ENCODE peak calls at places on chromosomes 7 and 10, in five cellular contexts. L, B, Q, V and P are unnamed samples.

GRCh38 chr10:35887686-35888085 is 245.6 kb upstream of the FZD8 start:
- DNase-seq in V (no peak), B (no peak), Q (no peak), L (no peak), P (no peak)

GRCh38 chr7:92751902-92752901 is 84.2 kb downstream of the CDK6 start:
- DNase-seq in B (no peak), L (no peak), Q (no peak), V (no peak), P (no peak)

GRCh38 chr7:50661345-50662058 is 96.3 kb upstream of the DDC start:
- DNase-seq in B (no peak), Q (no peak), V (peak; percentile 24), L (no peak), P (no peak)

GRCh38 chr10:44939691-44940401 is 19.8 kb upstream of the RASSF4 start:
- DNase-seq in B (no peak), Q (no peak), L (no peak), V (no peak), P (no peak)

GRCh38 chr10:95260909-95261552 is 29.8 kb downstream of the PDLIM1 start:
- DNase-seq in B (no peak), Q (no peak), L (no peak), V (no peak), P (no peak)

GRCh38 chr10:63375859-63376258 is 89.9 kb downstream of the JMJD1C start:
- DNase-seq in Q (no peak), V (no peak), L (no peak), B (no peak), P (no peak)

GRCh38 chr7:92717982-92718716 is 118.2 kb downstream of the CDK6 start:
- DNase-seq in Q (peak; percentile 51), L (peak; percentile 12), B (no peak), V (no peak), P (no peak)

GRCh38 chr7:99392659-99393362 is 15.6 kb downstream of the PDAP1 start:
- DNase-seq in V (peak; percentile 80), B (peak; percentile 82), Q (peak; percentile 52), L (peak; percentile 89), P (peak; percentile 85)

GRCh38 chr7:53050433-53050832 is 15.0 kb downstream of the POM121L12 start:
- DNase-seq in L (no peak), Q (no peak), B (no peak), V (no peak), P (no peak)

GRCh38 chr7:138608292-138608691 is 92.9 kb downstream of the SVOPL start:
- DNase-seq in B (no peak), Q (no peak), L (no peak), V (no peak), P (no peak)

GRCh38 chr7:159116581-159117339 is 27.9 kb downstream of the VIPR2 start:
- DNase-seq in L (no peak), Q (no peak), V (no peak), B (no peak), P (no peak)

GRCh38 chr10:87578799-87579401 is 74.2 kb downstream of the MINPP1 start:
- DNase-seq in B (no peak), V (no peak), Q (no peak), L (no peak), P (peak; percentile 22)

GRCh38 chr7:151032936-151033863 is 5.0 kb downstream of the ABCB8 start:
- DNase-seq in V (no peak), Q (no peak), L (no peak), B (no peak), P (no peak)

GRCh38 chr10:51689536-51689935 is 9.9 kb downstream of the CSTF2T start:
- DNase-seq in L (no peak), B (no peak), Q (no peak), V (no peak), P (no peak)

GRCh38 chr7:151334628-151335027 is 7.0 kb upstream of the NUB1 start:
- DNase-seq in B (no peak), Q (no peak), L (no peak), V (no peak), P (no peak)

GRCh38 chr10:31188792-31189406 is 130.1 kb upstream of the ZEB1 start:
- DNase-seq in V (no peak), Q (no peak), L (no peak), B (no peak), P (no peak)

GRCh38 chr10:109427421-109427820 is 495.9 kb downstream of the XPNPEP1 start:
- DNase-seq in B (no peak), V (no peak), Q (no peak), L (no peak), P (no peak)

GRCh38 chr7:138468244-138469123 is 8.4 kb downstream of the TRIM24 start:
- DNase-seq in Q (no peak), V (no peak), B (peak; percentile 22), L (no peak), P (no peak)

GRCh38 chr10:1629326-1630036 is 107.8 kb downstream of the ADARB2 start:
- DNase-seq in V (no peak), L (no peak), Q (no peak), B (no peak), P (no peak)

GRCh38 chr7:96579101-96579500 is 130.5 kb downstream of the SEM1 start:
- DNase-seq in L (no peak), Q (no peak), B (no peak), V (no peak), P (no peak)

GRCh38 chr7:128217030-128217805 is 23.9 kb upstream of the LEP start:
- DNase-seq in V (no peak), B (peak; percentile 30), Q (no peak), L (no peak), P (no peak)

GRCh38 chr10:127920319-127921074 is 13.6 kb downstream of the PTPRE start:
- DNase-seq in Q (no peak), V (no peak), L (no peak), B (no peak), P (no peak)

GRCh38 chr10:10792681-10793080 is 225.0 kb upstream of the CELF2 start:
- DNase-seq in B (no peak), V (no peak), L (no peak), Q (no peak), P (no peak)

GRCh38 chr7:10973942-10974716 is 457 bp downstream of the PHF14 start:
- DNase-seq in V (peak; percentile 18), L (peak; percentile 37), B (peak; percentile 30), Q (peak; percentile 5), P (peak; percentile 48)

GRCh38 chr7:39271386-39271785 is 293.7 kb downstream of the POU6F2 start:
- DNase-seq in Q (no peak), B (peak; percentile 33), L (peak; percentile 88), V (no peak), P (peak; percentile 66)

GRCh38 chr7:25615603-25616002 is 387.3 kb upstream of the NPVF start:
- DNase-seq in L (no peak), B (no peak), V (no peak), Q (no peak), P (no peak)

GRCh38 chr10:43114031-43114742 is 24.1 kb upstream of the CSGALNACT2 start:
- DNase-seq in B (no peak), Q (no peak), L (no peak), V (no peak), P (no peak)

GRCh38 chr7:37416739-37417474 is 31.8 kb downstream of the ELMO1 start:
- DNase-seq in V (no peak), Q (no peak), L (no peak), B (no peak), P (no peak)

GRCh38 chr10:103603382-103603781 is 109.9 kb downstream of the NEURL1 start:
- DNase-seq in Q (no peak), V (no peak), L (no peak), B (no peak), P (no peak)

GRCh38 chr10:1454964-1455363 is 282.4 kb downstream of the ADARB2 start:
- DNase-seq in Q (no peak), L (no peak), V (no peak), B (no peak), P (no peak)

GRCh38 chr7:52129278-52129677 is 812.7 kb upstream of the COBL start:
- DNase-seq in L (no peak), B (no peak), V (no peak), Q (no peak), P (no peak)

GRCh38 chr10:25059990-25060389 is 43.6 kb downstream of the THNSL1 start:
- DNase-seq in B (peak; percentile 18), Q (peak; percentile 65), V (no peak), L (peak; percentile 37), P (peak; percentile 19)

GRCh38 chr7:129788993-129789392 is 163.8 kb downstream of the UBE2H start:
- DNase-seq in Q (no peak), V (no peak), B (no peak), L (no peak), P (no peak)
- H3K27me3 ChIP-seq in Q (peaks cover 73% of the 10 kb centered on the region), V (peaks cover 47% of the 10 kb centered on the region), B (peaks cover 75% of the 10 kb centered on the region), L (peaks cover 20% of the 10 kb centered on the region), P (peaks cover 5% of the 10 kb centered on the region)

GRCh38 chr10:100829103-100829870 is 83.5 kb upstream of the SLF2 start:
- DNase-seq in V (no peak), B (no peak), Q (no peak), L (no peak), P (no peak)
- TF ChIP-seq CTCF in V (no peak), B (no peak), Q (no peak), L (no peak), P (no peak)

DNA sequence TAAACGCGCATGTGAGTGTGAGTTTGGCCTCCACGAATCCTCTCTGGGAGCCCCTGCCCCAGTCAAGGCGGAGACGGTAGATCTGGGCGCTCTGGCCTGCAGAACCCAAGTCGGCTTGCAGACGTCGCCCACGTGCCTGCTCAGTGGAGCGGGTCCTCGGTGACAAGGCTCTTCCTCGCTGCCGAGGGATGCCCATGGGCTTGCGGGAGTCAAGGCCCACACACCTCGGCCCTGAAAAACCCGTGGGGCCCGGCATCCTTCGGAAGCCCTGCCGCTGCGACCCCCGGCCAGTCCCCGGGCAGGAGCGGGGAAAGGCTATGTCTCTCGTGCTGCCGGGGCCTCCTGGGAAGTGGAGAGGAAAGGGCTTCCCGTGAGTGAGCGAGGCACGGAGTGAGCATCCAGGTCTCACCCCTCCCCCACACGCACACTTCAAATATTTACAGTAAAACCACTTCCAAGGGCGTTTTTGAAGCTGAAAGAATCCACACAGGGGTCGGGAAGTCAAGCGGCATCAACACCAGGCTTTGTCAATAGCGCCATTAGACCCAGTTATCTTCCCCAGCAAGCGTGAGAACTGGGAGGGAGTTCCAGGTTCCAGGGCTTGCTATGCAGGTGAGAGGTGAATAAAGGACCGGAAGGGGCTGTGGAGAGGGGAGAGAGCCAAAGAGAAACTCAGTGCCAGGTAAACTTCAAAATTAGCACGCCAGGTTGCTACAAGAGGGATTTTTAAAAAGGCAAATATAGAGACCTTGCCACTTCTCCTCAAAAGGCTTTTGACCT is 1.1 kb upstream of the MNX1 start:
- DNase-seq in Q (no peak), V (no peak), L (no peak), B (no peak), P (no peak)
- H3K27me3 ChIP-seq in Q (peaks cover 93% of the 10 kb centered on the region), V (peaks cover 85% of the 10 kb centered on the region), L (peaks cover 18% of the 10 kb centered on the region), B (peaks cover 98% of the 10 kb centered on the region), P (no peaks in the 10 kb centered on the region)

GRCh38 chr7:72753781-72754180 is 74.2 kb downstream of the TYW1B start:
- DNase-seq in Q (no peak), L (no peak), B (no peak), V (no peak), P (no peak)

GRCh38 chr7:72751378-72751777 is 76.6 kb downstream of the TYW1B start:
- DNase-seq in Q (no peak), V (no peak), B (no peak), L (no peak), P (no peak)

GRCh38 chr7:72754312-72754711 is 73.7 kb downstream of the TYW1B start:
- DNase-seq in V (no peak), B (no peak), L (no peak), Q (no peak), P (no peak)

DNA sequence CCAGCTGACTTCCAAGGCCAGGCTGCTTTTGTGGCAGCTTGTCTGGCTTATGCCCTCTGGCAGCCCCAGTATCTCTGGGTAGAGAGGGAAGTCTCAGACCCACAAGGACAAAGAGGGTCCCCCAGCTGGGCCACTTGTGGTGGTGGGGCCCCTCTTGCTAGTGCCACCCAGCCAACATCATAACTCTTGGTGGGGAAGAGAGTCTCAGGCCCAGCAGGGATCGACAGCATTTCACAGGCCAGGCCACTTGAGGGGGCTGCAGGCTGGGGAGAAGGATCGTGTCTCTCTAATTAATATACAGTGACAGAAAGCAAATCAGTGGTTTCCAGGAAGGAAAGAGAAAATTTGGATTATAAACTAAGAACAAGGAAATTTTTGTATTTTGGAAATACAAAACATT is 76.0 kb downstream of the TYW1B start:
- DNase-seq in B (no peak), L (no peak), Q (no peak), V (no peak), P (peak; percentile 55)
- TF ChIP-seq CTCF in B (no peak), L (no peak), Q (no peak), V (no peak), P (peak; percentile 18)